ENCODE peak calls at places on chromosomes 16 and 17, in eight cellular contexts. K is lower lobe of right lung; G is pancreas; J is H9; X is CD8-positive, alpha-beta memory T cell; Z is GM23338; U is A673; H is upper lobe of right lung. O is an unnamed sample.
A peak's percentile ranks its signal among the peaks of the same experiment; 100 is the strongest.

GRCh38 chr17:80815151-80815561 is 176.5 kb upstream of the CHMP6 start:
- DNase-seq in K (no peak), G (peak; percentile 25), J (no peak), X (no peak), Z (no peak), U (no peak), H (peak; percentile 46), O (peak; percentile 49)

GRCh38 chr16:13873835-13874438 is 46.0 kb upstream of the ERCC4 start:
- DNase-seq in K (no peak), G (no peak), J (peak; percentile 54), X (no peak), Z (peak; percentile 80), U (peak; percentile 60), H (no peak), O (no peak)

GRCh38 chr16:1823821-1824220 is 2.8 kb downstream of the HAGH start:
- DNase-seq in K (no peak), G (no peak), J (peak; percentile 75), X (no peak), Z (peak; percentile 71), U (peak; percentile 64), H (no peak), O (no peak)

GRCh38 chr17:50144845-50145531 is 5.5 kb downstream of the PPP1R9B start:
- DNase-seq in K (no peak), G (no peak), J (no peak), X (no peak), Z (no peak), U (no peak), H (no peak), O (no peak)

GRCh38 chr16:14098081-14098480 is 27.0 kb downstream of the MRTFB start:
- DNase-seq in K (no peak), G (no peak), J (no peak), X (no peak), Z (no peak), U (no peak), H (no peak), O (no peak)

GRCh38 chr16:67017451-67017750 is 11.5 kb upstream of the CBFB start:
- DNase-seq in K (no peak), G (no peak), J (no peak), X (no peak), Z (no peak), U (no peak), H (peak; percentile 22), O (no peak)

GRCh38 chr16:12340151-12340733 is 363.7 kb downstream of the SNX29 start:
- DNase-seq in K (no peak), G (peak; percentile 63), J (peak; percentile 77), X (no peak), Z (peak; percentile 85), U (no peak), H (no peak), O (no peak)

GRCh38 chr16:71746442-71747046 is 22.0 kb upstream of the PHLPP2 start:
- DNase-seq in K (no peak), G (no peak), J (no peak), X (peak; percentile 36), Z (peak; percentile 72), U (peak; percentile 61), H (no peak), O (no peak)

GRCh38 chr17:64240741-64241347 is 22.2 kb downstream of the TEX2 start:
- DNase-seq in K (no peak), G (no peak), J (no peak), X (no peak), Z (no peak), U (no peak), H (no peak), O (peak; percentile 87)

GRCh38 chr16:66728117-66728787 is 23.2 kb downstream of the DYNC1LI2 start:
- DNase-seq in K (no peak), G (peak; percentile 23), J (no peak), X (peak; percentile 40), Z (peak; percentile 77), U (peak; percentile 76), H (no peak), O (no peak)

GRCh38 chr17:82875418-82875856 is 35.6 kb upstream of the ZNF750 start:
- DNase-seq in K (peak; percentile 86), G (peak; percentile 54), J (peak; percentile 81), X (no peak), Z (peak; percentile 57), U (no peak), H (peak; percentile 93), O (no peak)

GRCh38 chr17:70310251-70310672 is 140.9 kb downstream of the KCNJ2 start:
- DNase-seq in K (no peak), G (no peak), J (no peak), X (no peak), Z (no peak), U (no peak), H (no peak), O (no peak)

GRCh38 chr17:10699861-10700260 is 2.5 kb downstream of the ADPRM start:
- DNase-seq in K (no peak), G (no peak), J (no peak), X (peak; percentile 25), Z (no peak), U (no peak), H (no peak), O (no peak)

GRCh38 chr17:81241648-81242420 is 2.7 kb downstream of the NDUFAF8 start:
- DNase-seq in K (peak; percentile 73), G (peak; percentile 83), J (peak; percentile 91), X (peak; percentile 43), Z (peak; percentile 85), U (peak; percentile 69), H (no peak), O (peak; percentile 77)

GRCh38 chr17:72955391-72956140 is 136.9 kb downstream of the SLC39A11 start:
- DNase-seq in K (no peak), G (no peak), J (no peak), X (no peak), Z (no peak), U (no peak), H (no peak), O (no peak)

GRCh38 chr17:28372203-28372944 is 880 bp downstream of the SARM1 start:
- DNase-seq in K (no peak), G (no peak), J (peak; percentile 43), X (no peak), Z (peak; percentile 54), U (peak; percentile 53), H (peak; percentile 65), O (no peak)

GRCh38 chr17:2157081-2157480 is 102.2 kb downstream of the HIC1 start:
- DNase-seq in K (no peak), G (no peak), J (no peak), X (no peak), Z (no peak), U (no peak), H (no peak), O (no peak)

GRCh38 chr16:5506021-5506420 is 408.4 kb upstream of the EEF2KMT start:
- DNase-seq in K (no peak), G (no peak), J (no peak), X (no peak), Z (no peak), U (no peak), H (no peak), O (no peak)

GRCh38 chr16:2432286-2432685 is 3.0 kb downstream of the CCNF start:
- DNase-seq in K (no peak), G (no peak), J (no peak), X (no peak), Z (no peak), U (no peak), H (peak; percentile 49), O (no peak)

GRCh38 chr17:48368352-48368751 is 61.7 kb downstream of the SKAP1 start:
- DNase-seq in K (no peak), G (no peak), J (no peak), X (no peak), Z (no peak), U (no peak), H (no peak), O (no peak)
- H3K27me3 ChIP-seq in K (peaks cover 41% of the 10 kb centered on the region), G (no peaks in the 10 kb centered on the region), J (no peaks in the 10 kb centered on the region), X (no peaks in the 10 kb centered on the region), Z (no peaks in the 10 kb centered on the region), U (peaks cover 9% of the 10 kb centered on the region), H (peaks cover 17% of the 10 kb centered on the region), O (no peaks in the 10 kb centered on the region)

DNA sequence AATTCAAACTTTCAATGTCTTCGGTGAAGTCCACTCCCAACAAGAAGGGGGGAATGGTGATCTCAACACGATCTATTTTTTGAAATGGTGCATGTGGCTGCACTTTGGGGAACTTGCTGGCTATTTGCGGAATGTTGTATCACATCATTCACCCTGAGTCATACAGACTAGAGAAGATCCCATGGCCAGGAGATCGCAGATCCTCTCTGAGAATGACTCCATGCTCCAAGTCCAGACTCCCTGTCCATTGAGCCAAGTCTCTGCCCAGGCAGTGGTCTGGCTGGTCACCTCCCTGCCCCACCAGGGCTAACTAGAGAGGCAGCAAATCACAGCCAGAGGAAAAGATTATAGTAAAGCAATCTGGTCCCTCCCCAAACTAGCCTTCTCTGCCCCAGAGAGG is 120.5 kb downstream of the XYLT1 start:
- DNase-seq in K (no peak), G (no peak), J (no peak), X (no peak), Z (no peak), U (no peak), H (no peak), O (no peak)
- H3K4me1 ChIP-seq in K (peaks cover 56% of the 10 kb centered on the region), G (no peaks in the 10 kb centered on the region), J (no peaks in the 10 kb centered on the region), X (peaks cover 40% of the 10 kb centered on the region), Z (no peaks in the 10 kb centered on the region), U (no peaks in the 10 kb centered on the region), H (peaks cover 22% of the 10 kb centered on the region), O (peaks cover 1% of the 10 kb centered on the region)

GRCh38 chr17:77369544-77369971 is 228.8 kb downstream of the SEC14L1 start:
- DNase-seq in K (peak; percentile 25), G (no peak), J (no peak), X (no peak), Z (no peak), U (no peak), H (no peak), O (no peak)
- H3K27ac ChIP-seq in K (no peak overlapping the region), G (no peak overlapping the region), J (no peak overlapping the region), X (no peak overlapping the region), Z (no peak overlapping the region), U (no peak overlapping the region), H (no peak overlapping the region), O (peak overlapping the region; percentile 15)

GRCh38 chr16:57681950-57682728 is 12.5 kb upstream of the DRC7 start:
- DNase-seq in K (no peak), G (no peak), J (no peak), X (no peak), Z (no peak), U (no peak), H (no peak), O (no peak)

GRCh38 chr16:57677622-57678369 is 9.7 kb downstream of the ADGRG3 start:
- DNase-seq in K (no peak), G (peak; percentile 56), J (no peak), X (no peak), Z (no peak), U (no peak), H (no peak), O (no peak)

GRCh38 chr16:57679016-57679415 is 10.9 kb downstream of the ADGRG3 start:
- DNase-seq in K (no peak), G (no peak), J (no peak), X (no peak), Z (no peak), U (no peak), H (no peak), O (no peak)

GRCh38 chr16:57680842-57681241 is 12.7 kb downstream of the ADGRG3 start:
- DNase-seq in K (no peak), G (no peak), J (no peak), X (no peak), Z (no peak), U (no peak), H (no peak), O (no peak)

DNA sequence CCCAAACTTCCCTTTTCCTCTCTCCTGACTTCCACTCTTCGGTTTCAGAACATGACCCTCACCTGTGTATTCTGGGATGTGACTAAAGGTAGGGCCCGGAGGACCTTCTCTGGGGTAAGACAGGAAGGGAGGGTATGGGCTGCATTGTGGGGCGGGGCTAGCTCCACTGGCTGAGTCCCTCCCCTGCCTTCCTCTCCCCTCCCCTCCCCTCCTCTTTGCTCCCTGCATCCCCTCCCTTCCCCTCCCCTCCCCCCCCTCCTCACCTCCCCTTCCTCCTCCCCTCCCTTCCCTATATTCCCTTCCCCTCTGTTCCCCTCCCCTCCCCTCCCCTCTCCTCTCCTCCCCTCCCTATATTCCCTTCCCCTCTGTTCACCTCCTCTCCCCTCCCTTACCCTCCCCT is 11.7 kb downstream of the ADGRG3 start:
- DNase-seq in K (no peak), G (no peak), J (peak; percentile 65), X (no peak), Z (peak; percentile 31), U (no peak), H (no peak), O (no peak)
- H3K27me3 ChIP-seq in K (no peaks in the 10 kb centered on the region), G (no peaks in the 10 kb centered on the region), J (no peaks in the 10 kb centered on the region), X (no peaks in the 10 kb centered on the region), Z (no peaks in the 10 kb centered on the region), U (no peaks in the 10 kb centered on the region), H (no peaks in the 10 kb centered on the region), O (no peaks in the 10 kb centered on the region)